ENCODE peak calls at places on chromosomes 7 and 10, in seven cellular contexts. I is fibroblast of pulmonary artery; M is stimulated activated CD4-positive, alpha-beta T cell treated with anti-CD3 and anti-CD28 coated beads, Interleukin-4, amount 100 ng/mL, for 4 hours; V is lung; P is stimulated activated CD8-positive, alpha-beta memory T cell treated with anti-CD3 and anti-CD28 coated beads, Interleukin-2, amount 100 ng/mL, for 48 hours; R is activated naive CD8-positive, alpha-beta T cell treated with anti-CD3 and anti-CD28 coated beads, Interleukin-2, amount 50 U/mL, for 16 hours; A is BJ. K is an unnamed sample.

GRCh38 chr10:85643171-85643838 is 723.3 kb downstream of the GRID1 start:
- DNase-seq in I (no peak), M (no peak), V (no peak), P (no peak), R (no peak), A (no peak), K (no peak)

GRCh38 chr7:117827861-117828260 is 45.4 kb downstream of the CTTNBP2 start:
- DNase-seq in I (peak; percentile 14), M (no peak), V (no peak), P (no peak), R (no peak), A (peak; percentile 32), K (no peak)

GRCh38 chr10:92594194-92594593 is 1.3 kb downstream of the KIF11 start:
- DNase-seq in I (no peak), M (no peak), V (no peak), P (no peak), R (no peak), A (no peak), K (no peak)

GRCh38 chr10:32328499-32328898 is 18.5 kb downstream of the EPC1 start:
- DNase-seq in I (no peak), M (no peak), V (no peak), P (no peak), R (no peak), A (no peak), K (no peak)

GRCh38 chr7:496528-497295 is 22.9 kb downstream of the PDGFA start:
- DNase-seq in I (no peak), M (no peak), V (no peak), P (no peak), R (no peak), A (no peak), K (no peak)

GRCh38 chr10:76032442-76033039 is 601.1 kb downstream of the LRMDA start:
- DNase-seq in I (no peak), M (no peak), V (no peak), P (no peak), R (no peak), A (no peak), K (no peak)

GRCh38 chr7:156493942-156494341 is 146.6 kb upstream of the RNF32 start:
- DNase-seq in I (no peak), M (no peak), V (peak; percentile 16), P (no peak), R (no peak), A (no peak), K (peak; percentile 60)

GRCh38 chr10:111598433-111599059 is 521.7 kb downstream of the ADRA2A start:
- DNase-seq in I (peak; percentile 60), M (peak; percentile 5), V (peak; percentile 52), P (peak; percentile 0), R (no peak), A (peak; percentile 2), K (peak; percentile 71)

GRCh38 chr10:132115736-132116135 is 50.0 kb downstream of the JAKMIP3 start:
- DNase-seq in I (peak; percentile 23), M (no peak), V (no peak), P (no peak), R (no peak), A (no peak), K (no peak)

K was measured in mucosa of gallbladder.